ENCODE peak calls at places on chromosomes 16 and 17, in five cellular contexts. P, W, I, U and F are unnamed samples.

GRCh38 chr16:57822018-57822553 is 19.8 kb upstream of the KIFC3 start:
- DNase-seq in W (no peak), I (no peak), U (no peak), P (no peak), F (no peak)

GRCh38 chr17:40442392-40443195 is 656 bp upstream of the IGFBP4 start:
- DNase-seq in W (no peak), P (no peak), I (no peak), U (peak; percentile 68), F (no peak)

GRCh38 chr16:14003119-14003570 is 68.0 kb upstream of the MRTFB start:
- DNase-seq in W (peak; percentile 84), U (peak; percentile 55), P (peak; percentile 51), I (peak; percentile 54), F (peak; percentile 33)

GRCh38 chr17:62703269-62703775 is 75.9 kb downstream of the MRC2 start:
- DNase-seq in U (no peak), I (peak; percentile 72), P (no peak), W (no peak), F (no peak)

GRCh38 chr16:75575976-75576375 is 9.8 kb downstream of the GABARAPL2 start:
- DNase-seq in U (no peak), W (no peak), I (no peak), P (no peak), F (no peak)

GRCh38 chr16:70438325-70438982 is 446 bp downstream of the ST3GAL2 start:
- DNase-seq in I (no peak), P (no peak), W (no peak), U (peak; percentile 48), F (peak; percentile 43)

GRCh38 chr16:3190949-3191353 is 2.9 kb downstream of the OR1F1 start:
- DNase-seq in W (no peak), I (no peak), U (no peak), P (peak; percentile 21), F (no peak)

GRCh38 chr16:54677551-54677950 is 253.1 kb upstream of the IRX5 start:
- DNase-seq in W (no peak), P (no peak), U (no peak), I (peak; percentile 18), F (no peak)

GRCh38 chr17:66306413-66306812 is 4.0 kb downstream of the PRKCA start:
- DNase-seq in W (no peak), U (no peak), P (no peak), I (no peak), F (no peak)

GRCh38 chr16:86934581-86935322 is 356.4 kb downstream of the FOXL1 start:
- DNase-seq in I (no peak), W (no peak), U (no peak), P (peak; percentile 40), F (no peak)

GRCh38 chr16:11309895-11310633 is 28.9 kb upstream of the PRM1 start:
- DNase-seq in W (no peak), U (no peak), I (no peak), P (no peak), F (no peak)

GRCh38 chr17:63290784-63291183 is 155.3 kb downstream of the CYB561 start:
- DNase-seq in U (no peak), W (no peak), I (no peak), P (no peak), F (no peak)

GRCh38 chr16:373848-374615 is 3.7 kb upstream of the MRPL28 start:
- DNase-seq in P (no peak), U (no peak), I (no peak), W (no peak), F (no peak)

GRCh38 chr17:4838306-4838785 is 5.2 kb downstream of the MINK1 start:
- DNase-seq in P (no peak), I (no peak), W (no peak), U (no peak), F (no peak)

GRCh38 chr17:63809970-63810369 is 17.3 kb upstream of the PSMC5 start:
- DNase-seq in P (no peak), I (no peak), W (no peak), U (no peak), F (no peak)

GRCh38 chr16:22386976-22387375 is 12.6 kb upstream of the CDR2 start:
- DNase-seq in I (no peak), U (no peak), W (no peak), P (no peak), F (no peak)

GRCh38 chr16:48619547-48619946 is 9.6 kb upstream of the N4BP1 start:
- DNase-seq in W (no peak), U (no peak), P (no peak), I (no peak), F (no peak)

GRCh38 chr16:87350681-87351319 is 32.8 kb downstream of the FBXO31 start:
- DNase-seq in U (peak; percentile 14), W (peak; percentile 66), I (no peak), P (no peak), F (no peak)

GRCh38 chr17:50487213-50488096 is 8.8 kb downstream of the RSAD1 start:
- DNase-seq in W (no peak), U (no peak), P (no peak), I (no peak), F (no peak)

GRCh38 chr17:66540131-66540781 is 237.8 kb downstream of the PRKCA start:
- DNase-seq in P (no peak), I (no peak), U (peak; percentile 27), W (peak; percentile 87), F (no peak)

GRCh38 chr16:29756654-29757053 is 10.9 kb upstream of the C16orf54 start:
- DNase-seq in W (no peak), U (no peak), I (no peak), P (peak; percentile 2), F (no peak)

GRCh38 chr16:54026456-54026855 is 260.1 kb downstream of the IRX3 start:
- DNase-seq in W (no peak), P (no peak), I (no peak), U (no peak), F (no peak)

GRCh38 chr16:11372924-11373306 is 27.7 kb downstream of the RMI2 start:
- DNase-seq in W (no peak), P (no peak), U (no peak), I (no peak), F (no peak)

GRCh38 chr16:1527836-1528811 is 5.3 kb upstream of the TMEM204 start:
- DNase-seq in W (no peak), U (peak; percentile 67), I (no peak), P (peak; percentile 73), F (no peak)

GRCh38 chr17:57956311-57957119 is 1.3 kb upstream of the CUEDC1 start:
- DNase-seq in P (no peak), U (no peak), W (peak; percentile 17), I (no peak), F (no peak)

GRCh38 chr17:69084911-69085310 is 24.2 kb upstream of the ABCA9 start:
- DNase-seq in I (peak; percentile 11), P (peak; percentile 27), U (no peak), W (no peak), F (peak; percentile 21)
- TF ChIP-seq CTCF in I (peak; percentile 21), P (peak; percentile 38), U (no peak), W (no peak), F (peak; percentile 86)

DNA sequence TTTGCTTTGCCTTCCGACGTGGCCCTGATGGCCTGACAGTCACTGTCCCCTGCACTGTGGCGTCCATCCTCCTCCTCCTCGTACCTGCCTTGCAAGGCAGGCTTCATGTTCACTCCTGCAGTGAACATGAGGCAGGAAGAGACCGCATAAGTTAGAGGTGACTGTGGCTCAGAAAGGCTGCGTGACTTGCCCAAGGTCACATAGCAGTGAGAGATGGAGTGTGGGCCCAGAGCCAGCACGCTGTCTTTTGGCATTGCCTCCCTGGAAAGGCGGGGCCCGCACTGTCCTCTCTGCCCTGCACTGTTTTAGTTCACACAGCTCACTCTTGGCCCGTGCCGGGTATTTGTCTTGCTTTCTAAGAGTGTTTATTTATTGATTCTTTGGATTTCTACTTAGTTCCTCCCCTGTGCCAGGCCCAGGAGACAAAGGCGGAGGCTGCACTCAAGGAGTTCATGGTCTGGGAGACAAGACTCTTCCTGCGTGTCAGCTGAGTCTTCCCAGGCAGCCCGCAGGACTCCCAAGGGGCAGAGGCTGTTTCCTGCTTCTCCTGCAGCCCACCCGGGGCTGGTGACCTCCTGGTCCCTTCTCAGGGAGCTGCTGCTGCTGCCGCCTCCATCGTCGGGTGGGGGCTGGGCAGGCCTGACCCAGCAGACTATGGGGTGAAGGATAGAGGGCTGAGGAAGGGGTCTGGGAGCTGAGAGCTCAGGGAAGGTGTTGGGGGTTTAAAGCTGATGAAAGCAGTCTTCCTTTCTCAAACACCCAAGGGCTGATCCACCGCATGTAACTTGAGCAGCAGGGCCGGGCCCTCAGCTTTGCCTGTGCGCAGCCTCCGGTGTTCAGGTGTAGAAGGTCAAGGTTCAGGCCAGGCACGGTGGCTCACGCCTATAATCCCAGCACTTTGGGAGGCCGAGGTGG is 12.7 kb downstream of the CYGB start:
- DNase-seq in P (no peak), U (peak; percentile 81), W (no peak), I (peak; percentile 47), F (no peak)
- TF ChIP-seq CTCF in P (no peak), U (no peak), W (no peak), I (no peak), F (no peak)

DNA sequence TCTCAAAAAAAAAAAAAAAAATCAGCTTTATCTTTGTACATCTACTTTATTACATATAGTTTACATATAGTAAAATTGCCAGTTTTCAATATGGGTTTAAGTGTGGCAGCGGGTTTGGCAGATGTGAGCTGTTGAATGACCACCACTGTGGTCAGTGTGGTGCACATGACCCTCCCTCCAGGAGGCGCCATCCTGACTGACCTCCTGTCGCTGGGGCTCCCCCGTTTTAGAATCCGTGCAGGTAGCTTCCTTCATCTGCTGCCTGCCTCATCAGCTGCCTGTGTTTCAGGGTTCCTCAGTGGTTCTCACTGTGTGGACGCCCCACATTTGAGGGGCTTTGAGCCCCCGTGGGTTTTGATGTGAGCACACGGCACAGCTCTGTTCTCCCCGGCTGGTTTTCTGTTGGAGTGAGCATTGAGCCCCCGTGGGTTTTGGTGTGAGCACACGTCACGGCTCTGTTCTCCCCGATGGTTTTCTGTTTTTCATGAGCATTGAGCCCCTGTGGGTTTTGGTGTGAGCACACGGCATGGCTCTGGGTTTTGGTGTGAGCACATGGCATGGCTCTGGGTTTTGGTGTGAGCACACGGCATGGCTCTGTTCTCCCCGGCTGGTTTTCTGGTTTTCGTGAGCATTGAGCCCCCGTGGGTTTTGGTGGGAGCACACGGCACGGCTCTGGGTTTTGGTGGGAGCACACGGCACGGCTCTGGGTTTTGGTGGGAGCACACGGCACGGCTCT is 57.9 kb upstream of the ZNF750 start:
- DNase-seq in P (no peak), W (no peak), I (no peak), U (no peak), F (no peak)
- TF ChIP-seq CTCF in P (no peak), W (no peak), I (no peak), U (no peak), F (no peak)

GRCh38 chr16:23678430-23679273 is at the start of gene PLK1:
- DNase-seq in I (peak; percentile 92), P (peak; percentile 92), W (peak; percentile 86), U (peak; percentile 74), F (peak; percentile 78)
- TF ChIP-seq CTCF in I (peak; percentile 34), P (peak; percentile 57), W (peak; percentile 35), U (peak; percentile 49), F (no peak)

GRCh38 chr16:84959045-84959576 is 52.2 kb downstream of the ZDHHC7 start:
- DNase-seq in U (no peak), I (peak; percentile 59), W (no peak), P (no peak), F (peak; percentile 27)
- TF ChIP-seq CTCF in U (no peak), I (peak; percentile 74), W (no peak), P (no peak), F (peak; percentile 41)

DNA sequence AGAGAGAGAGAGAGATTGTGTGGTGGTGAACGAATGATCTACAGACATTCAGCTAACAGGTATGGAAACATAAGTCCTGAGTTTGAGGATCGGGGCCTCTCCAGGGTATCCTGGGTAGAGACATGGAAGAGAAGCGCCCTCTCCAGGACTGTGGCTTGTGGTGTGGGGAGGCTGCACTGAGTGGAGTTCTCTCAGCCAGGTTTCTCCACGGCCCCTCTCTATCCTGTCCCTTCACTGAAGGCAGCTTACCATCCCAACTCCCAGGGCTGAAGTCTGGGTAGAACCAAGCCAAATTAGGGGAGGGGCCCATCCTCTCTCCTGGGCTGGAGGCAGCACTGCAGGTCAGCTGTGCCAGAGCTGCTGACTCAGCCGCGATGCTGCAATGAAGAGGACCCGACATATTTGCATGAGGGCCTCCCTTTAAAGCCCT is 6.2 kb downstream of the C1QL1 start:
- DNase-seq in P (no peak), W (no peak), I (no peak), U (no peak), F (no peak)
- TF ChIP-seq CTCF in P (no peak), W (no peak), I (no peak), U (no peak), F (no peak)